ENCODE peak calls at places on chromosome 19, in six cellular contexts. Y, I, E, B, F and T are unnamed samples.

GRCh38 chr19:42628411-42629135 is 33.8 kb upstream of the CEACAM8 start:
- DNase-seq in Y (no peak), F (no peak), I (no peak), B (no peak), E (no peak), T (no peak)

GRCh38 chr19:55303477-55303876 is 19.7 kb downstream of the BRSK1 start:
- DNase-seq in Y (no peak), E (no peak), B (no peak), F (no peak), I (no peak), T (no peak)

GRCh38 chr19:39160523-39160861 is 34.9 kb downstream of the PAK4 start:
- DNase-seq in Y (no peak), F (peak), E (peak), I (no peak), B (peak), T (no peak)

GRCh38 chr19:42159942-42160341 is 27.7 kb upstream of the POU2F2 start:
- DNase-seq in E (no peak), I (no peak), B (no peak), Y (no peak), F (no peak), T (no peak)

GRCh38 chr19:11236324-11237301 is 2.8 kb upstream of the ANGPTL8 start:
- DNase-seq in F (no peak), E (no peak), I (no peak), B (no peak), Y (no peak), T (no peak)

GRCh38 chr19:13842294-13843103 is 34.4 kb upstream of the NANOS3 start:
- DNase-seq in B (peak), Y (peak), E (peak), I (no peak), F (peak), T (no peak)

GRCh38 chr19:14528419-14529253 is 758 bp upstream of the TECR start:
- DNase-seq in Y (no peak), I (no peak), B (peak), E (peak), F (peak), T (no peak)

GRCh38 chr19:32201661-32202060 is 143.7 kb upstream of the ZNF507 start:
- DNase-seq in F (no peak), I (no peak), Y (no peak), E (no peak), B (no peak), T (no peak)

GRCh38 chr19:16587031-16588023 is 15.1 kb upstream of the SLC35E1 start:
- DNase-seq in I (no peak), B (no peak), E (no peak), Y (peak), F (no peak), T (no peak)

GRCh38 chr19:41785653-41786052 is 10.7 kb upstream of the CEACAM3 start:
- DNase-seq in B (no peak), F (peak), Y (peak), I (peak), E (peak), T (no peak)

GRCh38 chr19:37885392-37885791 is 21.0 kb downstream of the WDR87 start:
- DNase-seq in E (no peak), I (no peak), B (no peak), Y (no peak), F (no peak), T (no peak)
- TF ChIP-seq CTCF in E (no peak), I (no peak), B (no peak), Y (no peak), F (no peak), T (no peak)

GRCh38 chr19:43779820-43780219 is 953 bp downstream of the KCNN4 start:
- DNase-seq in E (no peak), F (no peak), I (no peak), B (no peak), Y (peak), T (no peak)
- TF ChIP-seq CTCF in E (no peak), F (no peak), I (no peak), B (no peak), Y (no peak), T (no peak)

GRCh38 chr19:18406749-18407148 is 9.3 kb upstream of the LRRC25 start:
- DNase-seq in F (no peak), E (no peak), I (no peak), B (no peak), Y (no peak), T (no peak)

GRCh38 chr19:18412610-18413239 is 6.5 kb upstream of the SSBP4 start:
- DNase-seq in B (peak), Y (no peak), F (no peak), I (no peak), E (no peak), T (no peak)

DNA sequence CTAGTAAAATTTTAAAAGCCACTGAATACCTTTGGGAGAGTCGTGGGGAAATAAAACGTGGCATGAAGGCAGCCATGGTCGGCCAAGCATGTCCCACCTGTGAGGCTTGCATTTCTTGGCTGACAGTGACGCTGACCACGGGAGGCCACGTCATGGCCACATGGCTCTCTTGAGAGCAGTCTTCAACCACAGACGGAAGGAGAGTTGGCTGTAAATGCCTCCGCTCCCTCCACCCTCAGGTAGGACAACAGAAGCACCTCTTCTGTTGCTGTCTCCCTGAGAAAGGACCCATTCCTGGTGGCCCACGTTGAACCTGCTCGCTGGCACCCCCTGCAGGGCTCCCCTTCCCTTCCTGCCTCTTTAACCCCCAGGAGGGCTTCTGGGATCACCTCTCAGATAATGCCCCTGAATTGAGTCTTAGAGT is 10.6 kb upstream of the LRRC25 start:
- DNase-seq in E (no peak), F (no peak), B (no peak), I (no peak), Y (peak), T (no peak)
- TF ChIP-seq CTCF in E (no peak), F (peak), B (no peak), I (peak), Y (peak), T (no peak)

DNA sequence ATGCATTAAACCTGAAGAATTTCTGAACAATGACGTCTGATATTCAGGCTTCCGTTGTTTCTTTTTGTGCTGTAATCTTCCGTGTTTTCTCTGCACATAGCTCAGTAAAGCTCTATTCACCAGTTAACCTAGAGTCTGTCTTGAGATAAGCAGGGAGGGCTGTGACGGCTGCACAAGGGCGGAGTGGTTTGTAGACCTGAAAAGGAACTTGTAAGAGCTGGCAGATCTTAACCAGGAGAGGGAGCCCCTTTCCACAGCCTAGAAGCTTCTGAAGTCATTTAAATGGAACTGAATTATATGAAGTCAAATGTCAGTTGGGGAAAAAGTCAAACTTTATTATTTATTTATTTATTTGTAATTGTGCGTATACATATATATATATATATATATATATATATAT is 27.5 kb downstream of the DPRX start:
- DNase-seq in Y (no peak), I (no peak), E (no peak), B (no peak), F (no peak), T (no peak)
- TF ChIP-seq CTCF in Y (no peak), I (no peak), E (no peak), B (no peak), F (no peak), T (no peak)

GRCh38 chr19:710767-711166 is 2.0 kb downstream of the PALM start:
- DNase-seq in E (no peak), Y (no peak), F (no peak), B (no peak), I (no peak), T (no peak)

GRCh38 chr19:711224-711623 is 2.5 kb downstream of the PALM start:
- DNase-seq in E (no peak), B (no peak), Y (no peak), F (no peak), I (no peak), T (no peak)

GRCh38 chr19:709965-710714 is 1.4 kb downstream of the PALM start:
- DNase-seq in E (peak), B (peak), I (no peak), Y (no peak), F (no peak), T (no peak)

GRCh38 chr19:709196-709964 is 645 bp downstream of the PALM start:
- DNase-seq in Y (no peak), F (no peak), B (peak), I (no peak), E (no peak), T (no peak)

DNA sequence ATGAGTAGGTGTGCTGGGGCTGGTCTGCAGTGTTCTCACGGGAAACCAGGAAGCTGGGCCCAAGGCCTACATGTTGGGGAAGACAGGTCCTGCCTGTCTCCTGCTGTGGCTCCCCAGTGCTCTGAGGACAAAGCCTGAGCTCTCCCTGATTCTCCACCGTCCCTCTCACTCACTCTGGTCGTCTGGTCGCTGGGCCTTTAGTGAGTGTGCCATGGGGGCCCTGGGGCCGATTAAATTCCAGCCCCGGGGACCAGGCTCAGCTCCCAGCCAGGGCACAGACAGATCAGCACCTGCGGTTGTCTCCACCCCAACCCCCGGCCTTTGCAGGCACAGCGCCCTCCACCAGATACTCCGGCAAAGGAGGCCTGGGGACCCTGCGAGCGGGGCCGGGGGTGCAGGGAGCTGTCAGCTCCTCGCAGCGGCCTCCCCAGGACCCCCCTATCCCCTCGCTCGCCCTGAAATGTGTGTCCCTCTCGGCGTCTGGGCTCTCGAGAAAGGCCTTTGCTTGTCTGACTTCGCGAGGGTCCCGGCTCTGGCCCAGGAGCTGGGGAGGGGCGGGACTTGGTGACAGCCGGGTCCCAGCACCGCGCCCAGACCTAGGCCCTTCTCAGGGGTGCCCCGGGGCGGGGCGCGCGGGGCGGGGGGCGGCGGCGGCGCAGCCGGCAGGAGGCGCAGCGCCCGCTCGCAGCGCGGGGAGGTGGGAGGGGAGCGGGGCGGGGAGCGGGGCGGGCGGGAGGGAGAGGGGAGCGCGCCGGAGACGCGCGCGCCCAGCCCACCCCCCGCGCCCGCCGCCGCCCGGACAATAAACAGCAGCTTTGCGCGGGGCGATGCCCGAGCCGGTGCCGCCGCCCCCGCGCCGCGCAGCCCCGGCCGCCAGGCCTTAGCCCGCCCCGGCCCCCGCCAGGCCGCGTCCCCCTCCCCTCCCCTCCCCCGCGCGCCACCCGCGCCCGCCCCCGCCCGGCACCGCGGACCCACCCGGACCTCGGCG is at the start of gene PALM:
- DNase-seq in Y (no peak), F (no peak), E (peak), B (peak), I (no peak), T (no peak)
- TF ChIP-seq CTCF in Y (no peak), F (no peak), E (no peak), B (peak), I (no peak), T (no peak)

GRCh38 chr19:6272411-6272791 is 7.4 kb downstream of the MLLT1 start:
- DNase-seq in F (no peak), Y (no peak), E (peak), B (peak), I (no peak), T (no peak)

GRCh38 chr19:6271721-6272410 is 7.9 kb downstream of the MLLT1 start:
- DNase-seq in F (peak), Y (peak), B (peak), E (peak), I (no peak), T (no peak)

GRCh38 chr19:6270076-6270745 is 9.6 kb downstream of the MLLT1 start:
- DNase-seq in Y (no peak), F (no peak), E (peak), I (no peak), B (peak), T (no peak)

GRCh38 chr19:6270822-6271221 is 9.0 kb downstream of the MLLT1 start:
- DNase-seq in Y (no peak), E (no peak), B (peak), I (no peak), F (no peak), T (no peak)

DNA sequence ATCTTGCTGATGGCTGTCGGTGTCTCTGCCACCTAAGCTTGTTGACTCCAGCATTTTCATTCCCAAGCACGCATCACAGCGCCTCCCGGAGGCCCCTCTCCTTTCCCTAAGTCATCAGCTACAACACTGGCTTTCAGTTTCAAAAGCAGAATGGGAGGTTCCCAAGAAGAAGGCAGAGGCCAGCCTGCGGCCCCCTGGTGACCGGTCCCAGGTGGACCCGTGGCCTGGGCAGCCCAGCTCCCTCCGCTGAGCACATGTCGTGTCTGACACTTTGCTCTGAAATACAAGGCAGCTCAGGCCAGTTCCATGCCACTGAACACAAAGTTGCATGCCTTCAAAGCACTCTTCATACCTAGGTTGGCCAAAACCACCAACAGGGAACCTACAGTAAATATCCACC is 8.5 kb downstream of the MLLT1 start:
- DNase-seq in Y (no peak), B (peak), I (no peak), E (peak), F (no peak), T (no peak)
- TF ChIP-seq CTCF in Y (no peak), B (peak), I (peak), E (no peak), F (no peak), T (no peak)

DNA sequence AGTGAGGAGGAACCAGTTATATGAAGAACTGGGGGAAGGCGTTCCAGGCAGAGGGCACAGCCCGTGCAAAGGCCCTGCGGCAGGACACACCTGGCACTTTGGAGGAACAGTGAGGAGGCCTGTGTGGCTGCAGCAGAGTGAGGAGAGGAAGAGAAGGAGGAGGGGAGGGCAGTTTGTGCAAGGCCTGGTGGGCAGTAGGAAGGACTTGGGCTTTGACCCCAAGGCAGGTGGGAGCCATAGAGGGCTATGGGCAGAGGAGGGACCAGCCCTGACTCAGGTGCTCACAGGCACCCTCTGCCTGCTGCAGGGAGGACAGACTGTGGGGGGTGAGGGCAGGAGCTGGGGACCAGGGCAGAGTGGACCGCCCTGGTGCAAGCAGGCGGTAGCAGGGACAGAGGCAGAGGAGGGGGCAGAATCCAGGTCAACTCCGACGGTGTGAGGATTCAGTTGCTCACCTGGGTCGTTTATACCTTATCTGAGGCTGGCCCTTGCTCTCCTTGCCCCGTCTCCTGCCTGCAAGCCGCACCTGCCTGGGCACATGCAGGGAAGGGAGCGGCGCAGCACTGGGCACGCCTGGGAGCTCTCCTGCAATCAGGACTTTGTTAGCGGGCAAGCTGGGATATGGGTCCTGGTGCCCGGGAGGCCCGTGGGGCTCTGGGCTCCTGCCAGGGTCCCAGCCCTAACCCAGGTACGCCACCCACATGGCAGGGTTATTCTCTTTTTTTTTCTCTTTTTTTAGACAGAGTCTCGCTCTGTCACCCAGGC is 34.8 kb downstream of the NFIC start:
- DNase-seq in Y (no peak), I (no peak), E (no peak), B (no peak), F (no peak), T (no peak)
- TF ChIP-seq CTCF in Y (no peak), I (no peak), E (no peak), B (no peak), F (no peak), T (no peak)